ENCODE peak calls at places on chromosome 3, in five cellular contexts. G is heart right ventricle, R is left ventricle myocardium inferior, S is body of pancreas, W is Peyer's patch. V is an unnamed sample.

GRCh38 chr3:8734908-8735307 is 1.3 kb downstream of the CAV3 start:
- DNase-seq in G (no peak), R (no peak), S (no peak), W (no peak), V (no peak)

GRCh38 chr3:105066106-105066839 is 300.4 kb upstream of the ALCAM start:
- DNase-seq in G (no peak), R (no peak), S (no peak), W (no peak), V (no peak)

GRCh38 chr3:11764931-11765363 is 81.7 kb downstream of the TAMM41 start:
- DNase-seq in G (no peak), R (no peak), S (no peak), W (no peak), V (no peak)

GRCh38 chr3:32078085-32078634 is 28.3 kb upstream of the GPD1L start:
- DNase-seq in G (no peak), R (no peak), S (no peak), W (no peak), V (no peak)

GRCh38 chr3:147483578-147483977 is 74.4 kb downstream of the ZIC1 start:
- DNase-seq in G (no peak), R (no peak), S (no peak), W (no peak), V (no peak)

GRCh38 chr3:184003187-184003967 is 14.3 kb downstream of the ABCC5 start:
- DNase-seq in G (no peak), R (no peak), S (no peak), W (no peak), V (no peak)

GRCh38 chr3:194785315-194785714 is 99.6 kb downstream of the FAM43A start:
- DNase-seq in G (no peak), R (no peak), S (no peak), W (no peak), V (no peak)

GRCh38 chr3:114178770-114179368 is at the start of gene DRD3:
- DNase-seq in G (no peak), R (no peak), S (no peak), W (no peak), V (no peak)

GRCh38 chr3:180747805-180748361 is 68.6 kb upstream of the CCDC39 start:
- DNase-seq in G (no peak), R (no peak), S (no peak), W (no peak), V (no peak)

GRCh38 chr3:159783780-159784747 is 204.6 kb upstream of the IL12A start:
- DNase-seq in G (no peak), R (no peak), S (no peak), W (no peak), V (no peak)

GRCh38 chr3:159733194-159733860 is 255.3 kb upstream of the IL12A start:
- DNase-seq in G (no peak), R (no peak), S (no peak), W (no peak), V (no peak)

GRCh38 chr3:126711361-126711760 is 7.3 kb downstream of the CHCHD6 start:
- DNase-seq in G (no peak), R (no peak), S (no peak), W (no peak), V (no peak)

GRCh38 chr3:117628896-117629295 is 919.3 kb downstream of the TUSC7 start:
- DNase-seq in G (no peak), R (no peak), S (no peak), W (no peak), V (no peak)

GRCh38 chr3:161660706-161661105 is 164.1 kb downstream of the OTOL1 start:
- DNase-seq in G (no peak), R (no peak), S (no peak), W (no peak), V (no peak)

GRCh38 chr3:45981321-45982038 is 14.1 kb downstream of the FYCO1 start:
- DNase-seq in G (no peak), R (no peak), S (no peak), W (no peak), V (no peak)

GRCh38 chr3:148816971-148817519 is 10.6 kb upstream of the CPB1 start:
- DNase-seq in G (no peak), R (no peak), S (no peak), W (no peak), V (no peak)

GRCh38 chr3:17491601-17492000 is 250.8 kb downstream of the TBC1D5 start:
- DNase-seq in G (no peak), R (no peak), S (no peak), W (no peak), V (no peak)

GRCh38 chr3:51581529-51581928 is 43.0 kb downstream of the RAD54L2 start:
- DNase-seq in G (no peak), R (no peak), S (no peak), W (no peak), V (no peak)

GRCh38 chr3:53495518-53496501 is 1.4 kb downstream of the CACNA1D start:
- DNase-seq in G (peak; percentile 10), R (no peak), S (peak; percentile 35), W (no peak), V (no peak)

GRCh38 chr3:99236576-99236975 is 335.1 kb upstream of the DCBLD2 start:
- DNase-seq in G (no peak), R (no peak), S (no peak), W (no peak), V (no peak)

GRCh38 chr3:134076816-134077215 is 47.1 kb upstream of the SLCO2A1 start:
- DNase-seq in G (no peak), R (no peak), S (no peak), W (no peak), V (no peak)

GRCh38 chr3:175818811-175819464 is 959.8 kb downstream of the NAALADL2 start:
- DNase-seq in G (no peak), R (no peak), S (no peak), W (no peak), V (no peak)

GRCh38 chr3:73141531-73141930 is 80.1 kb downstream of the EBLN2 start:
- DNase-seq in G (peak; percentile 42), R (peak; percentile 62), S (no peak), W (no peak), V (no peak)

GRCh38 chr3:101809178-101810022 is 30.4 kb downstream of the NXPE3 start:
- DNase-seq in G (no peak), R (no peak), S (peak; percentile 43), W (no peak), V (peak; percentile 26)

GRCh38 chr3:67362686-67363085 is 291.7 kb downstream of the SUCLG2 start:
- DNase-seq in G (no peak), R (no peak), S (no peak), W (no peak), V (no peak)

GRCh38 chr3:111610189-111610588 is 15.0 kb upstream of the ZBED2 start:
- DNase-seq in G (no peak), R (no peak), S (no peak), W (no peak), V (no peak)

GRCh38 chr3:76610150-76610549 is 429.7 kb upstream of the ROBO2 start:
- DNase-seq in G (no peak), R (no peak), S (no peak), W (no peak), V (no peak)

GRCh38 chr3:152307829-152308474 is 39.2 kb downstream of the MBNL1 start:
- DNase-seq in G (no peak), R (no peak), S (no peak), W (no peak), V (no peak)

GRCh38 chr3:152313430-152313829 is 44.7 kb downstream of the MBNL1 start:
- DNase-seq in G (no peak), R (no peak), S (no peak), W (no peak), V (no peak)

GRCh38 chr3:152308475-152308844 is 39.7 kb downstream of the MBNL1 start:
- DNase-seq in G (no peak), R (no peak), S (no peak), W (no peak), V (no peak)

GRCh38 chr3:152309031-152309430 is 40.3 kb downstream of the MBNL1 start:
- DNase-seq in G (no peak), R (no peak), S (no peak), W (no peak), V (no peak)

GRCh38 chr3:152309535-152310317 is 41.0 kb downstream of the MBNL1 start:
- DNase-seq in G (no peak), R (no peak), S (no peak), W (no peak), V (no peak)
- H3K4me1 ChIP-seq in G (peaks cover 2% of the 10 kb centered on the region), R (peaks cover 79% of the 10 kb centered on the region), S (peaks cover 54% of the 10 kb centered on the region), W (peaks cover 67% of the 10 kb centered on the region), V (peaks cover 72% of the 10 kb centered on the region)

DNA sequence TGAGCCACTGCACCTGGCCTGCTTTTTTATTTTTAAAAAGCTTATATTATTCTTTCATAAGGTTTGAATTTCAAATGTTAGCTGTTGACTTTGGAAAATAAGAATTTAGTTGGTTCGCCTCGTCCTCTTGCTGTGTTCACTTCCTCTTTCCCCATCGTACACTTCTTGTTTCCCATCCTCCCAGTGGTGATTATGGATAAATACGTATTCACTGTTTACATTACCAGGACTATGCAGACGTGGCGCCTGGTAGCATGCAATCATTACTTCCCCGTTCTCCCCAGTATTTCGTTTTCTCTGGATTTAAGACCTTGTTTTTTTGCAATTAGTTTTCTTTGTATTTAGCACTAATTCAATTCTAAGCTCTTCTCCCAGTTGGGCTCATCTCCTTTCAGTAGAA is 70.1 kb downstream of the LMLN start:
- DNase-seq in G (no peak), R (no peak), S (no peak), W (no peak), V (no peak)
- TF ChIP-seq CTCF in G (no peak), R (no peak), S (no peak), W (no peak), V (no peak)

GRCh38 chr3:127787556-127787955 is 34.8 kb downstream of the MGLL start:
- DNase-seq in G (no peak), R (no peak), S (no peak), W (no peak), V (no peak)
- H3K27ac ChIP-seq in G (peak overlapping the region; percentile 91), R (peak overlapping the region; percentile 64), S (peak overlapping the region; percentile 30), W (peak overlapping the region; percentile 76), V (no peak overlapping the region)

GRCh38 chr3:171790898-171791694 is 19.2 kb downstream of the PLD1 start:
- DNase-seq in G (no peak), R (no peak), S (no peak), W (no peak), V (no peak)
- H3K4me1 ChIP-seq in G (peaks cover 2% of the 10 kb centered on the region), R (peaks cover 32% of the 10 kb centered on the region), S (no peaks in the 10 kb centered on the region), W (peaks cover 10% of the 10 kb centered on the region), V (no peaks in the 10 kb centered on the region)

GRCh38 chr3:44418549-44418948 is 58.9 kb downstream of the ZNF445 start:
- DNase-seq in G (no peak), R (no peak), S (no peak), W (no peak), V (no peak)
- TF ChIP-seq CTCF in G (no peak), R (peak; percentile 32), S (no peak), W (no peak), V (no peak)

GRCh38 chr3:187775549-187775948 is 30.3 kb upstream of the BCL6 start:
- DNase-seq in G (no peak), R (no peak), S (no peak), W (no peak), V (no peak)

GRCh38 chr3:187769771-187770170 is 24.5 kb upstream of the BCL6 start:
- DNase-seq in G (no peak), R (no peak), S (no peak), W (no peak), V (no peak)

GRCh38 chr3:187770224-187770623 is 25.0 kb upstream of the BCL6 start:
- DNase-seq in G (no peak), R (no peak), S (no peak), W (no peak), V (no peak)

GRCh38 chr3:187773963-187774789 is 28.9 kb upstream of the BCL6 start:
- DNase-seq in G (no peak), R (no peak), S (peak; percentile 22), W (no peak), V (no peak)

GRCh38 chr3:187773233-187773962 is 28.1 kb upstream of the BCL6 start:
- DNase-seq in G (no peak), R (no peak), S (no peak), W (peak; percentile 29), V (no peak)
- H3K27ac ChIP-seq in G (no peak overlapping the region), R (no peak overlapping the region), S (no peak overlapping the region), W (no peak overlapping the region), V (no peak overlapping the region)

V was measured in CD8-positive, alpha-beta T cell.